ENCODE peak calls at places on chromosome 3, in eight cellular contexts. One of them, this sample, is unnamed.

GRCh38 chr3:64460877-64461276 is 226.9 kb downstream of the ADAMTS9 start:
- DNase-seq in endothelial cell of umbilical vein: no peak
- DNase-seq in tibial nerve: no peak
- DNase-seq in foreskin fibroblast: peak
- DNase-seq in PC-3: no peak
- DNase-seq in transverse colon: no peak
- DNase-seq in A549: no peak
- DNase-seq in cardiac muscle cell: peak
- DNase-seq in this sample: peak

GRCh38 chr3:105118905-105119304 is 247.8 kb upstream of the ALCAM start:
- DNase-seq in cardiac muscle cell: peak
- DNase-seq in endothelial cell of umbilical vein: no peak
- DNase-seq in PC-3: peak
- DNase-seq in A549: peak
- DNase-seq in tibial nerve: no peak
- DNase-seq in foreskin fibroblast: peak
- DNase-seq in transverse colon: no peak
- DNase-seq in this sample: peak

GRCh38 chr3:8658326-8659212 is 14.0 kb upstream of the SSUH2 start:
- DNase-seq in foreskin fibroblast: peak
- DNase-seq in cardiac muscle cell: peak
- DNase-seq in A549: peak
- DNase-seq in tibial nerve: peak
- DNase-seq in PC-3: peak
- DNase-seq in transverse colon: peak
- DNase-seq in endothelial cell of umbilical vein: peak
- DNase-seq in this sample: no peak

GRCh38 chr3:174202561-174202960 is 656.6 kb upstream of the NAALADL2 start:
- DNase-seq in tibial nerve: no peak
- DNase-seq in cardiac muscle cell: no peak
- DNase-seq in foreskin fibroblast: no peak
- DNase-seq in transverse colon: no peak
- DNase-seq in A549: no peak
- DNase-seq in endothelial cell of umbilical vein: peak
- DNase-seq in PC-3: peak
- DNase-seq in this sample: peak

GRCh38 chr3:119331661-119332060 is 37.5 kb downstream of the ARHGAP31 start:
- DNase-seq in PC-3: peak
- DNase-seq in transverse colon: no peak
- DNase-seq in A549: no peak
- DNase-seq in tibial nerve: no peak
- DNase-seq in endothelial cell of umbilical vein: no peak
- DNase-seq in foreskin fibroblast: peak
- DNase-seq in cardiac muscle cell: no peak
- DNase-seq in this sample: peak

GRCh38 chr3:46027736-46028397 is 584 bp upstream of the XCR1 start:
- DNase-seq in A549: no peak
- DNase-seq in foreskin fibroblast: no peak
- DNase-seq in PC-3: no peak
- DNase-seq in tibial nerve: no peak
- DNase-seq in cardiac muscle cell: no peak
- DNase-seq in transverse colon: no peak
- DNase-seq in endothelial cell of umbilical vein: no peak
- DNase-seq in this sample: no peak

GRCh38 chr3:158205994-158206393 is 96.1 kb downstream of the RSRC1 start:
- DNase-seq in foreskin fibroblast: no peak
- DNase-seq in endothelial cell of umbilical vein: no peak
- DNase-seq in tibial nerve: no peak
- DNase-seq in cardiac muscle cell: peak
- DNase-seq in PC-3: no peak
- DNase-seq in transverse colon: no peak
- DNase-seq in A549: no peak
- DNase-seq in this sample: no peak

GRCh38 chr3:14482271-14482721 is 57.8 kb downstream of the GRIP2 start:
- DNase-seq in foreskin fibroblast: no peak
- DNase-seq in transverse colon: no peak
- DNase-seq in A549: no peak
- DNase-seq in tibial nerve: peak
- DNase-seq in cardiac muscle cell: peak
- DNase-seq in PC-3: no peak
- DNase-seq in endothelial cell of umbilical vein: peak
- DNase-seq in this sample: no peak

GRCh38 chr3:189292667-189293478 is 121.1 kb downstream of the TPRG1 start:
- DNase-seq in tibial nerve: no peak
- DNase-seq in endothelial cell of umbilical vein: no peak
- DNase-seq in PC-3: peak
- DNase-seq in A549: no peak
- DNase-seq in transverse colon: peak
- DNase-seq in foreskin fibroblast: no peak
- DNase-seq in cardiac muscle cell: no peak
- DNase-seq in this sample: peak

GRCh38 chr3:192515661-192516040 is 211.7 kb downstream of the FGF12 start:
- DNase-seq in foreskin fibroblast: no peak
- DNase-seq in tibial nerve: no peak
- DNase-seq in transverse colon: no peak
- DNase-seq in cardiac muscle cell: no peak
- DNase-seq in PC-3: no peak
- DNase-seq in A549: no peak
- DNase-seq in endothelial cell of umbilical vein: no peak
- DNase-seq in this sample: no peak

GRCh38 chr3:179398574-179399249 is 51.2 kb downstream of the MFN1 start:
- DNase-seq in tibial nerve: no peak
- DNase-seq in endothelial cell of umbilical vein: no peak
- DNase-seq in A549: no peak
- DNase-seq in transverse colon: no peak
- DNase-seq in PC-3: no peak
- DNase-seq in cardiac muscle cell: no peak
- DNase-seq in foreskin fibroblast: peak
- DNase-seq in this sample: peak

GRCh38 chr3:67765575-67765974 is 111.2 kb upstream of the SUCLG2 start:
- DNase-seq in transverse colon: no peak
- DNase-seq in PC-3: no peak
- DNase-seq in endothelial cell of umbilical vein: no peak
- DNase-seq in tibial nerve: no peak
- DNase-seq in A549: no peak
- DNase-seq in foreskin fibroblast: no peak
- DNase-seq in cardiac muscle cell: no peak
- DNase-seq in this sample: no peak

GRCh38 chr3:127445581-127446368 is 144.8 kb downstream of the TPRA1 start:
- DNase-seq in PC-3: no peak
- DNase-seq in endothelial cell of umbilical vein: no peak
- DNase-seq in A549: no peak
- DNase-seq in cardiac muscle cell: no peak
- DNase-seq in foreskin fibroblast: no peak
- DNase-seq in transverse colon: no peak
- DNase-seq in tibial nerve: no peak
- DNase-seq in this sample: no peak

GRCh38 chr3:59386165-59386564 is 336.3 kb upstream of the CFAP20DC start:
- DNase-seq in tibial nerve: no peak
- DNase-seq in A549: no peak
- DNase-seq in endothelial cell of umbilical vein: no peak
- DNase-seq in PC-3: no peak
- DNase-seq in transverse colon: no peak
- DNase-seq in foreskin fibroblast: no peak
- DNase-seq in cardiac muscle cell: no peak
- DNase-seq in this sample: no peak

GRCh38 chr3:127255516-127255915 is 32.3 kb downstream of the PRR20G start:
- DNase-seq in transverse colon: no peak
- DNase-seq in tibial nerve: no peak
- DNase-seq in endothelial cell of umbilical vein: no peak
- DNase-seq in A549: no peak
- DNase-seq in cardiac muscle cell: no peak
- DNase-seq in PC-3: no peak
- DNase-seq in foreskin fibroblast: no peak
- DNase-seq in this sample: no peak

GRCh38 chr3:127524300-127524896 is 66.1 kb downstream of the TPRA1 start:
- DNase-seq in foreskin fibroblast: no peak
- DNase-seq in cardiac muscle cell: no peak
- DNase-seq in tibial nerve: no peak
- DNase-seq in A549: no peak
- DNase-seq in transverse colon: no peak
- DNase-seq in endothelial cell of umbilical vein: no peak
- DNase-seq in PC-3: no peak
- DNase-seq in this sample: no peak

GRCh38 chr3:184299488-184300376 is 691 bp downstream of the PSMD2 start:
- DNase-seq in foreskin fibroblast: peak
- DNase-seq in A549: no peak
- DNase-seq in cardiac muscle cell: peak
- DNase-seq in PC-3: peak
- DNase-seq in tibial nerve: no peak
- DNase-seq in transverse colon: no peak
- DNase-seq in endothelial cell of umbilical vein: peak
- DNase-seq in this sample: peak

GRCh38 chr3:32818431-32819085 is 761 bp downstream of the TRIM71 start:
- DNase-seq in cardiac muscle cell: no peak
- DNase-seq in foreskin fibroblast: peak
- DNase-seq in PC-3: no peak
- DNase-seq in tibial nerve: no peak
- DNase-seq in A549: no peak
- DNase-seq in endothelial cell of umbilical vein: no peak
- DNase-seq in transverse colon: no peak
- DNase-seq in this sample: no peak
- H3K4me3 ChIP-seq in cardiac muscle cell: peak
- H3K4me3 ChIP-seq in foreskin fibroblast: no peak
- H3K4me3 ChIP-seq in PC-3: no peak
- H3K4me3 ChIP-seq in tibial nerve: peak
- H3K4me3 ChIP-seq in A549: peak
- H3K4me3 ChIP-seq in endothelial cell of umbilical vein: no peak
- H3K4me3 ChIP-seq in transverse colon: no peak
- H3K4me3 ChIP-seq in this sample: no peak

GRCh38 chr3:141313091-141313683 is 55.1 kb upstream of the ZBTB38 start:
- DNase-seq in PC-3: no peak
- DNase-seq in transverse colon: no peak
- DNase-seq in A549: no peak
- DNase-seq in cardiac muscle cell: no peak
- DNase-seq in tibial nerve: no peak
- DNase-seq in foreskin fibroblast: no peak
- DNase-seq in endothelial cell of umbilical vein: no peak
- DNase-seq in this sample: no peak
- TF ChIP-seq CTCF in PC-3: no peak
- TF ChIP-seq CTCF in transverse colon: no peak
- TF ChIP-seq CTCF in A549: no peak
- TF ChIP-seq CTCF in cardiac muscle cell: no peak
- TF ChIP-seq CTCF in tibial nerve: no peak
- TF ChIP-seq CTCF in foreskin fibroblast: no peak
- TF ChIP-seq CTCF in endothelial cell of umbilical vein: no peak
- TF ChIP-seq CTCF in this sample: no peak

DNA sequence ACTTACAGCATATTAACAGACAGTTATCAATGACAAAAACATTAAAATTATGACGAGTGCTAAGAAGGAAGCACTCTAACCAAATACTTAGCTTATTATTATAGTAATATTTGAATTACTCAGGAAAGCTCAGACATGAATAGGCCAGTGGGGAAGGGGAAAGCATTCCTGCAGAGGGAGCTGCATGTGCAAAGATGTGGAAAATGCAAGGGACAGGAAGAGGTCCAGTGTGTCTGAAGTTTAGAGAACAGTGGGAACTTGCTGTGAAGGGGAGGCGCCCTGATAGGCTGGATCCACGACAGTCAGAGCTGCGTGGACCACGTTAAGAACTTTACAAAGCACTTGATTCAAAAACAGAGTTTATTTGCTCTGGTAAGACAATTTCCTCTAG is 1.2 kb upstream of the SPICE1 start:
- DNase-seq in endothelial cell of umbilical vein: peak
- DNase-seq in transverse colon: peak
- DNase-seq in A549: peak
- DNase-seq in PC-3: peak
- DNase-seq in cardiac muscle cell: no peak
- DNase-seq in tibial nerve: no peak
- DNase-seq in foreskin fibroblast: no peak
- DNase-seq in this sample: no peak
- H3K4me3 ChIP-seq in endothelial cell of umbilical vein: no peak
- H3K4me3 ChIP-seq in transverse colon: no peak
- H3K4me3 ChIP-seq in A549: peak
- H3K4me3 ChIP-seq in PC-3: peak
- H3K4me3 ChIP-seq in cardiac muscle cell: no peak
- H3K4me3 ChIP-seq in tibial nerve: peak
- H3K4me3 ChIP-seq in foreskin fibroblast: no peak
- H3K4me3 ChIP-seq in this sample: no peak

GRCh38 chr3:120450261-120450913 is 405 bp downstream of the FSTL1 start:
- DNase-seq in cardiac muscle cell: peak
- DNase-seq in tibial nerve: peak
- DNase-seq in foreskin fibroblast: peak
- DNase-seq in endothelial cell of umbilical vein: peak
- DNase-seq in transverse colon: peak
- DNase-seq in A549: peak
- DNase-seq in PC-3: peak
- DNase-seq in this sample: no peak

GRCh38 chr3:120449701-120450216 is 1.0 kb downstream of the FSTL1 start:
- DNase-seq in endothelial cell of umbilical vein: peak
- DNase-seq in tibial nerve: peak
- DNase-seq in PC-3: peak
- DNase-seq in foreskin fibroblast: peak
- DNase-seq in transverse colon: no peak
- DNase-seq in A549: peak
- DNase-seq in cardiac muscle cell: peak
- DNase-seq in this sample: peak

GRCh38 chr3:120450914-120451669 is at the start of gene FSTL1:
- DNase-seq in A549: no peak
- DNase-seq in tibial nerve: peak
- DNase-seq in cardiac muscle cell: peak
- DNase-seq in PC-3: peak
- DNase-seq in transverse colon: peak
- DNase-seq in foreskin fibroblast: peak
- DNase-seq in endothelial cell of umbilical vein: peak
- DNase-seq in this sample: peak

GRCh38 chr3:120446891-120447668 is 3.7 kb downstream of the FSTL1 start:
- DNase-seq in endothelial cell of umbilical vein: no peak
- DNase-seq in cardiac muscle cell: no peak
- DNase-seq in A549: no peak
- DNase-seq in foreskin fibroblast: no peak
- DNase-seq in transverse colon: no peak
- DNase-seq in tibial nerve: no peak
- DNase-seq in PC-3: no peak
- DNase-seq in this sample: no peak

DNA sequence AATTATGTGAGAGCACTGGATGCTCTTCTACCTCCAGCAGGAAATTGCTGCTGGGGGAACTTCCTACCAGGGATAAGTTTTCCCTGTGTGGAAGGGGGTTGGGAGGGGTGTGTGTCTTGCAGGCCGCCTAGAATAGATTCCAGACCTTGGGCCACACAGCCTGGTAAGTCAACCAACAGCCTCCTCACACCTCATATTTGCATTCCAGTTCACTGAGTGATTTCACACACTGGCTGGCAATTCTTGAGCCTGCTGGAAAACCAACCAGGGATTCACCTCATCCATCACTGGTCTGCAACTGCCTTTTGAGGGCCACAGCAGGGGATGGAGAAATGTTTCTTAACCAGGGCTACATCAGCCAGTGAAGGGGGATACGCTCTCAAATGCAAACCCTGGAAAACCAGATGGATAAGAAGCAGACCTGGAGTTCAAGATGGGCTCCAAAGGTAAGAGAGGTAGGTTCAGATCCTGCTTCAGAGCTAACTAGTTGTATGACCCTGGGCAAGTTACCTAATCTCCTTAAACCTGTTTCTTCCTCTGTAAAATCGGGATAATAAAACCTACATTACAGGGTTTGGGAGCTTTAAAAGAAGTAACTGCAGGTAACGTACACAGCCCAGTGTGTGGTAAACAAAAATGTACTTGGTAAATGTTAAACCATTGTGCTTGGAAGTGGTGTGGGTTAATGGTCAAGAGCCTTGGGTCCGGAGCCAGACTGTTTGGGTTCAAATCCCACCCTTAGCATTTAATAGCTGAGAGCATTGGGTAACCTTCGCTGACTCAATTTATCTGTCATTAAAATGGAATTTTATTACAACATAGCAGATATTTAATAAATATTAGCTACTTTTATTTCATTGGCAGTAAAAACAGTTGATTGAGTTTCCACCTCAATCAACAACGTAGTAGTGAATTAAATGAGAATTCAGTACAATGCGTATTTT is 1.8 kb downstream of the FSTL1 start:
- DNase-seq in tibial nerve: peak
- DNase-seq in foreskin fibroblast: peak
- DNase-seq in cardiac muscle cell: peak
- DNase-seq in transverse colon: peak
- DNase-seq in PC-3: peak
- DNase-seq in A549: no peak
- DNase-seq in endothelial cell of umbilical vein: peak
- DNase-seq in this sample: peak
- TF ChIP-seq CTCF in tibial nerve: no peak
- TF ChIP-seq CTCF in foreskin fibroblast: no peak
- TF ChIP-seq CTCF in cardiac muscle cell: no peak
- TF ChIP-seq CTCF in transverse colon: no peak
- TF ChIP-seq CTCF in PC-3: no peak
- TF ChIP-seq CTCF in A549: no peak
- TF ChIP-seq CTCF in endothelial cell of umbilical vein: no peak
- TF ChIP-seq CTCF in this sample: no peak

This sample was measured in AG10803.